ENCODE peak calls at places on chromosomes 6 and 20, in nine cellular contexts. M, Q, K, N, C, D, G, X and V are unnamed samples.

GRCh38 chr6:135280375-135281136 is 99.4 kb downstream of the MYB start:
- DNase-seq in X (no peak), C (no peak), M (no peak), K (peak; percentile 70), Q (no peak), G (no peak), N (peak; percentile 91), D (peak; percentile 80), V (no peak)

GRCh38 chr6:27839303-27840081 is 72.7 kb downstream of the OR2B2 start:
- DNase-seq in C (peak; percentile 28), N (peak; percentile 56), X (no peak), M (peak; percentile 58), G (no peak), Q (no peak), K (peak; percentile 90), D (peak; percentile 42), V (peak; percentile 73)

GRCh38 chr6:20220345-20220744 is 8.1 kb upstream of the MBOAT1 start:
- DNase-seq in M (no peak), Q (no peak), D (no peak), N (no peak), X (no peak), C (no peak), G (no peak), K (no peak), V (no peak)

GRCh38 chr6:37456816-37457560 is 24.0 kb downstream of the CMTR1 start:
- DNase-seq in Q (no peak), C (no peak), N (peak; percentile 78), K (peak; percentile 82), M (no peak), X (no peak), D (no peak), G (no peak), V (no peak)

GRCh38 chr6:157547112-157547511 is 166.1 kb downstream of the ZDHHC14 start:
- DNase-seq in C (no peak), X (no peak), M (no peak), D (no peak), G (no peak), N (no peak), K (no peak), Q (no peak), V (no peak)

GRCh38 chr20:17856024-17856564 is 112.5 kb downstream of the SNX5 start:
- DNase-seq in G (no peak), C (no peak), Q (peak; percentile 56), M (no peak), N (no peak), X (no peak), D (no peak), K (peak; percentile 28), V (no peak)

GRCh38 chr6:109359248-109359647 is 23.0 kb downstream of the CD164 start:
- DNase-seq in M (no peak), C (no peak), X (no peak), D (no peak), Q (no peak), G (no peak), K (no peak), N (no peak), V (no peak)

GRCh38 chr6:140576004-140576555 is 1201.6 kb upstream of the CITED2 start:
- DNase-seq in X (no peak), M (no peak), C (no peak), G (no peak), D (peak; percentile 56), N (no peak), K (no peak), Q (no peak), V (no peak)

GRCh38 chr6:16473184-16473907 is 235.0 kb downstream of the GMPR start:
- DNase-seq in K (no peak), D (no peak), X (no peak), G (no peak), Q (no peak), C (no peak), N (no peak), M (no peak), V (peak; percentile 72)